ENCODE peak calls at places on chromosome 11, in four cellular contexts. M is germinal center, E is HCT116, D is amniotic stem cell. A is an unnamed sample.

GRCh38 chr11:65791719-65792213 is 4.9 kb downstream of the OVOL1 start:
- DNase-seq in M (peak; percentile 47), E (no peak), D (no peak), A (peak; percentile 83)

GRCh38 chr11:6096417-6096816 is 11.1 kb upstream of the OR56B4 start:
- DNase-seq in M (no peak), E (no peak), D (no peak), A (no peak)

GRCh38 chr11:65438257-65439151 is 15.9 kb downstream of the NEAT1 start:
- DNase-seq in M (no peak), E (no peak), D (no peak), A (no peak)

GRCh38 chr11:62217191-62217748 is 8.8 kb downstream of the SCGB2A1 start:
- DNase-seq in M (no peak), E (no peak), D (no peak), A (no peak)

GRCh38 chr11:118338637-118339061 is 3.9 kb downstream of the CD3D start:
- DNase-seq in M (peak; percentile 41), E (no peak), D (no peak), A (peak; percentile 62)

GRCh38 chr11:75919525-75919924 is 104.5 kb downstream of the UVRAG start:
- DNase-seq in M (peak; percentile 17), E (no peak), D (no peak), A (peak; percentile 23)

GRCh38 chr11:107999759-108000455 is 8.8 kb upstream of the CUL5 start:
- DNase-seq in M (peak; percentile 74), E (peak; percentile 74), D (no peak), A (peak; percentile 38)

GRCh38 chr11:43504316-43504950 is 145.7 kb downstream of the TTC17 start:
- DNase-seq in M (no peak), E (peak; percentile 12), D (no peak), A (no peak)

GRCh38 chr11:72606362-72607100 is 67.7 kb downstream of the PDE2A start:
- DNase-seq in M (no peak), E (no peak), D (no peak), A (no peak)

GRCh38 chr11:63553759-63554158 is 9.4 kb downstream of the PLAAT2 start:
- DNase-seq in M (no peak), E (no peak), D (no peak), A (no peak)

GRCh38 chr11:27213232-27213660 is 149.8 kb downstream of the CCDC34 start:
- DNase-seq in M (no peak), E (no peak), D (peak; percentile 74), A (no peak)

GRCh38 chr11:980438-981365 is 55.0 kb downstream of the AP2A2 start:
- DNase-seq in M (no peak), E (no peak), D (no peak), A (no peak)

GRCh38 chr11:129643031-129643721 is 172.5 kb upstream of the TMEM45B start:
- DNase-seq in M (no peak), E (no peak), D (no peak), A (no peak)

GRCh38 chr11:100753144-100753543 is 66.1 kb downstream of the ARHGAP42 start:
- DNase-seq in M (no peak), E (no peak), D (no peak), A (no peak)

GRCh38 chr11:118415739-118416068 is 14.3 kb downstream of the ATP5MG start:
- DNase-seq in M (peak; percentile 48), E (peak; percentile 33), D (peak; percentile 90), A (no peak)

GRCh38 chr11:70020336-70021214 is 57.5 kb upstream of the ANO1 start:
- DNase-seq in M (no peak), E (no peak), D (no peak), A (no peak)

GRCh38 chr11:29627541-29627940 is 389.3 kb downstream of the KCNA4 start:
- DNase-seq in M (no peak), E (no peak), D (no peak), A (no peak)

GRCh38 chr11:444397-445144 is 2.8 kb upstream of the ANO9 start:
- DNase-seq in M (no peak), E (no peak), D (no peak), A (no peak)

GRCh38 chr11:45146072-45147016 is at the start of gene PRDM11:
- DNase-seq in M (peak; percentile 66), E (peak; percentile 18), D (peak; percentile 33), A (peak; percentile 80)

GRCh38 chr11:42967653-42968052 is 344.1 kb upstream of the API5 start:
- DNase-seq in M (no peak), E (no peak), D (no peak), A (no peak)

GRCh38 chr11:8309862-8310261 is 46.2 kb upstream of the LMO1 start:
- DNase-seq in M (no peak), E (no peak), D (no peak), A (no peak)

GRCh38 chr11:64571410-64572091 is 19.5 kb upstream of the SLC22A12 start:
- DNase-seq in M (no peak), E (no peak), D (no peak), A (no peak)

GRCh38 chr11:129992161-129992944 is 10.3 kb downstream of the PRDM10 start:
- DNase-seq in M (peak; percentile 70), E (peak; percentile 48), D (no peak), A (peak; percentile 58)

GRCh38 chr11:45233121-45233803 is 52.9 kb downstream of the SYT13 start:
- DNase-seq in M (peak; percentile 83), E (peak; percentile 28), D (no peak), A (peak; percentile 44)

GRCh38 chr11:19905280-19905853 is 192.7 kb downstream of the NAV2 start:
- DNase-seq in M (peak; percentile 11), E (peak; percentile 23), D (peak; percentile 47), A (no peak)

GRCh38 chr11:92886243-92886905 is 83.1 kb upstream of the MTNR1B start:
- DNase-seq in M (peak; percentile 46), E (peak; percentile 46), D (peak; percentile 6), A (no peak)

GRCh38 chr11:66864924-66865697 is 8.2 kb downstream of the LRFN4 start:
- DNase-seq in M (no peak), E (no peak), D (no peak), A (no peak)

GRCh38 chr11:84990141-84990540 is 637.0 kb downstream of the DLG2 start:
- DNase-seq in M (no peak), E (no peak), D (no peak), A (no peak)

GRCh38 chr11:79708319-79708928 is 267.6 kb upstream of the TENM4 start:
- DNase-seq in M (no peak), E (no peak), D (peak; percentile 4), A (no peak)

GRCh38 chr11:120562806-120563425 is 51.4 kb downstream of the GRIK4 start:
- DNase-seq in M (no peak), E (no peak), D (no peak), A (no peak)

GRCh38 chr11:77590194-77590591 is 440 bp downstream of the AQP11 start:
- DNase-seq in M (peak; percentile 22), E (no peak), D (no peak), A (no peak)

GRCh38 chr11:11977206-11977938 is 31.1 kb downstream of the DKK3 start:
- DNase-seq in M (no peak), E (peak; percentile 45), D (peak; percentile 77), A (no peak)

GRCh38 chr11:79498681-79499080 is 57.9 kb upstream of the TENM4 start:
- DNase-seq in M (no peak), E (no peak), D (no peak), A (no peak)

GRCh38 chr11:2548596-2548995 is 103.8 kb downstream of the KCNQ1 start:
- DNase-seq in M (no peak), E (no peak), D (no peak), A (no peak)